ENCODE peak calls at places on chromosomes 13 and 19, in five cellular contexts. One of them, this sample, is unnamed. For H3K4me1, the result is how much of the 10 kb centered on the place peaks cover.

GRCh38 chr19:49853852-49854849 is 3.2 kb downstream of the PTOV1 start:
- DNase-seq in astrocyte: no peak
- DNase-seq in SK-N-SH: no peak
- DNase-seq in right atrium auricular region: no peak
- DNase-seq in DND-41: no peak
- DNase-seq in this sample: no peak

GRCh38 chr13:59680429-59681024 is 483.2 kb downstream of the DIAPH3 start:
- DNase-seq in astrocyte: no peak
- DNase-seq in SK-N-SH: no peak
- DNase-seq in right atrium auricular region: no peak
- DNase-seq in DND-41: no peak
- DNase-seq in this sample: no peak

GRCh38 chr13:113220877-113221276 is 11.5 kb downstream of the CUL4A start:
- DNase-seq in DND-41: no peak
- DNase-seq in right atrium auricular region: no peak
- DNase-seq in SK-N-SH: peak
- DNase-seq in astrocyte: peak
- DNase-seq in this sample: no peak

GRCh38 chr19:41887711-41888382 is 4.9 kb downstream of the ARHGEF1 start:
- DNase-seq in DND-41: peak
- DNase-seq in right atrium auricular region: no peak
- DNase-seq in SK-N-SH: no peak
- DNase-seq in astrocyte: peak
- DNase-seq in this sample: no peak

GRCh38 chr13:101452519-101453485 is at the start of gene ITGBL1:
- DNase-seq in right atrium auricular region: no peak
- DNase-seq in astrocyte: no peak
- DNase-seq in SK-N-SH: peak
- DNase-seq in DND-41: no peak
- DNase-seq in this sample: no peak

GRCh38 chr19:33171916-33172359 is 22.2 kb upstream of the LRP3 start:
- DNase-seq in SK-N-SH: no peak
- DNase-seq in DND-41: no peak
- DNase-seq in right atrium auricular region: no peak
- DNase-seq in astrocyte: peak
- DNase-seq in this sample: no peak

GRCh38 chr13:111875922-111876321 is 191.0 kb upstream of the SOX1 start:
- DNase-seq in astrocyte: no peak
- DNase-seq in SK-N-SH: no peak
- DNase-seq in right atrium auricular region: peak
- DNase-seq in DND-41: no peak
- DNase-seq in this sample: no peak

GRCh38 chr19:22784051-22784450 is at the start of gene ZNF99:
- DNase-seq in astrocyte: no peak
- DNase-seq in SK-N-SH: no peak
- DNase-seq in DND-41: no peak
- DNase-seq in right atrium auricular region: peak
- DNase-seq in this sample: peak

GRCh38 chr13:43434185-43434584 is 352.6 kb downstream of the ENOX1 start:
- DNase-seq in astrocyte: no peak
- DNase-seq in right atrium auricular region: no peak
- DNase-seq in SK-N-SH: no peak
- DNase-seq in DND-41: no peak
- DNase-seq in this sample: no peak

GRCh38 chr19:27892500-27892899 is 1320.5 kb downstream of the UQCRFS1 start:
- DNase-seq in SK-N-SH: no peak
- DNase-seq in DND-41: no peak
- DNase-seq in right atrium auricular region: no peak
- DNase-seq in astrocyte: no peak
- DNase-seq in this sample: no peak

GRCh38 chr19:14198384-14199376 is 7.3 kb downstream of the ADGRL1 start:
- DNase-seq in right atrium auricular region: no peak
- DNase-seq in DND-41: peak
- DNase-seq in astrocyte: no peak
- DNase-seq in SK-N-SH: peak
- DNase-seq in this sample: no peak

GRCh38 chr19:30224689-30225606 is 147.2 kb upstream of the ZNF536 start:
- DNase-seq in DND-41: no peak
- DNase-seq in astrocyte: no peak
- DNase-seq in SK-N-SH: peak
- DNase-seq in right atrium auricular region: no peak
- DNase-seq in this sample: peak

GRCh38 chr13:68076046-68076445 is 845.9 kb upstream of the PCDH9 start:
- DNase-seq in right atrium auricular region: no peak
- DNase-seq in astrocyte: no peak
- DNase-seq in DND-41: no peak
- DNase-seq in SK-N-SH: no peak
- DNase-seq in this sample: peak

GRCh38 chr19:37988758-37989635 is 82.0 kb downstream of the SIPA1L3 start:
- DNase-seq in SK-N-SH: no peak
- DNase-seq in DND-41: no peak
- DNase-seq in astrocyte: no peak
- DNase-seq in right atrium auricular region: no peak
- DNase-seq in this sample: no peak

GRCh38 chr19:37991841-37992248 is 84.8 kb downstream of the SIPA1L3 start:
- DNase-seq in right atrium auricular region: no peak
- DNase-seq in DND-41: no peak
- DNase-seq in astrocyte: no peak
- DNase-seq in SK-N-SH: no peak
- DNase-seq in this sample: no peak

GRCh38 chr19:37990362-37990761 is 83.4 kb downstream of the SIPA1L3 start:
- DNase-seq in right atrium auricular region: no peak
- DNase-seq in astrocyte: no peak
- DNase-seq in SK-N-SH: no peak
- DNase-seq in DND-41: no peak
- DNase-seq in this sample: no peak

GRCh38 chr19:37991176-37991835 is 84.3 kb downstream of the SIPA1L3 start:
- DNase-seq in right atrium auricular region: no peak
- DNase-seq in DND-41: no peak
- DNase-seq in astrocyte: no peak
- DNase-seq in SK-N-SH: no peak
- DNase-seq in this sample: no peak

GRCh38 chr19:37989855-37990254 is 82.8 kb downstream of the SIPA1L3 start:
- DNase-seq in astrocyte: no peak
- DNase-seq in right atrium auricular region: no peak
- DNase-seq in SK-N-SH: no peak
- DNase-seq in DND-41: no peak
- DNase-seq in this sample: no peak
- H3K4me1 ChIP-seq in astrocyte: under half
- H3K4me1 ChIP-seq in right atrium auricular region: under half
- H3K4me1 ChIP-seq in SK-N-SH: under half
- H3K4me1 ChIP-seq in DND-41: under half
- H3K4me1 ChIP-seq in this sample: under half

DNA sequence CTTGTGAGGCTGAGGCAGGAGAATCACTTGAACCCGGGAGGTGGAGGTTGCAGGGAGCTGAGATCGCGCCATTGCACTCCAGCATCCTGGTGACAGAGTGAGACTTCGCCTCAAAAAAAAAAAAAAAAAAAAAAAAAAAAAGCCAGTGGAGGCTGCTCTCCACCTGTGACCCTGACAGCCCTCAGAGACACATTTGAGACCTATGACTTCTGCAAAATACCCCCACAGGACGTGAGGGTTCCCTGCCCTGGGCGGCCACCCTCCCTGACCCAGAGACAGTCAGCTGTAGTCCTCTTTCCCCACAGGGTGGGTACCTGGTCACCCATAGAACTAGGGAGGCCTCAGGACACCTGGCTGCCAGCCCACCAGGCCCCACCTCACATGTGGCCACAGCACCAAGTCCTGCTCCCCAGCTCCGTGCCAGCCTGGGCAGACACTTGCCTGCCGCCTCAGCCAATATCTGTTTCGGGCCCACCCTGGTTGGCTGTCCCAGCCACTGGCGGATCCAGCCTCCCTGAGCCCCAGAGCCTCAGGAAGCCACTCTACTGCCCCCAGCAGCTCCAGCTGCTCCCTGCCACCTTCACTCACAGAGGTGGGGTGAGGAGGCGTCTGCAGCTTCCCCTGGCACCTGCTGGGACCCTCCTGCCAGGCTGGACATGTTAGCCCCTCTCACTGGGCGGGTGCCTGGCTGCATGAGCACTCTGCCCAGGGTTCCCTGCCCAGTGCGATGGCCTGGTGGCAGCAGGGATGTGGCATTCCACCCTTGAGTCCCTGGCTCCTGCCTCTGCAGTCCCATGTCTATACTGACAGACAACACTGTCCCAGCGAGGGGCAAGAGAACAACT is 7.0 kb downstream of the MKNK2 start:
- DNase-seq in SK-N-SH: no peak
- DNase-seq in astrocyte: no peak
- DNase-seq in right atrium auricular region: no peak
- DNase-seq in DND-41: no peak
- DNase-seq in this sample: peak
- H3K4me1 ChIP-seq in SK-N-SH: half or more
- H3K4me1 ChIP-seq in astrocyte: under half
- H3K4me1 ChIP-seq in right atrium auricular region: half or more
- H3K4me1 ChIP-seq in DND-41: under half
- H3K4me1 ChIP-seq in this sample: half or more

GRCh38 chr19:51034704-51035103 is at the start of gene KLK12:
- DNase-seq in astrocyte: no peak
- DNase-seq in DND-41: no peak
- DNase-seq in right atrium auricular region: no peak
- DNase-seq in SK-N-SH: no peak
- DNase-seq in this sample: no peak

GRCh38 chr19:51036519-51036918 is 1.7 kb upstream of the KLK12 start:
- DNase-seq in SK-N-SH: no peak
- DNase-seq in DND-41: no peak
- DNase-seq in right atrium auricular region: no peak
- DNase-seq in astrocyte: no peak
- DNase-seq in this sample: peak

GRCh38 chr19:51044327-51044726 is 9.5 kb upstream of the KLK12 start:
- DNase-seq in astrocyte: no peak
- DNase-seq in SK-N-SH: no peak
- DNase-seq in right atrium auricular region: no peak
- DNase-seq in DND-41: no peak
- DNase-seq in this sample: peak

GRCh38 chr19:51043497-51043896 is 8.7 kb upstream of the KLK12 start:
- DNase-seq in right atrium auricular region: no peak
- DNase-seq in astrocyte: no peak
- DNase-seq in SK-N-SH: no peak
- DNase-seq in DND-41: no peak
- DNase-seq in this sample: peak

GRCh38 chr19:51040151-51040550 is 5.3 kb upstream of the KLK12 start:
- DNase-seq in DND-41: no peak
- DNase-seq in SK-N-SH: no peak
- DNase-seq in right atrium auricular region: no peak
- DNase-seq in astrocyte: no peak
- DNase-seq in this sample: peak
- H3K4me1 ChIP-seq in DND-41: under half
- H3K4me1 ChIP-seq in SK-N-SH: under half
- H3K4me1 ChIP-seq in right atrium auricular region: under half
- H3K4me1 ChIP-seq in astrocyte: under half
- H3K4me1 ChIP-seq in this sample: under half

DNA sequence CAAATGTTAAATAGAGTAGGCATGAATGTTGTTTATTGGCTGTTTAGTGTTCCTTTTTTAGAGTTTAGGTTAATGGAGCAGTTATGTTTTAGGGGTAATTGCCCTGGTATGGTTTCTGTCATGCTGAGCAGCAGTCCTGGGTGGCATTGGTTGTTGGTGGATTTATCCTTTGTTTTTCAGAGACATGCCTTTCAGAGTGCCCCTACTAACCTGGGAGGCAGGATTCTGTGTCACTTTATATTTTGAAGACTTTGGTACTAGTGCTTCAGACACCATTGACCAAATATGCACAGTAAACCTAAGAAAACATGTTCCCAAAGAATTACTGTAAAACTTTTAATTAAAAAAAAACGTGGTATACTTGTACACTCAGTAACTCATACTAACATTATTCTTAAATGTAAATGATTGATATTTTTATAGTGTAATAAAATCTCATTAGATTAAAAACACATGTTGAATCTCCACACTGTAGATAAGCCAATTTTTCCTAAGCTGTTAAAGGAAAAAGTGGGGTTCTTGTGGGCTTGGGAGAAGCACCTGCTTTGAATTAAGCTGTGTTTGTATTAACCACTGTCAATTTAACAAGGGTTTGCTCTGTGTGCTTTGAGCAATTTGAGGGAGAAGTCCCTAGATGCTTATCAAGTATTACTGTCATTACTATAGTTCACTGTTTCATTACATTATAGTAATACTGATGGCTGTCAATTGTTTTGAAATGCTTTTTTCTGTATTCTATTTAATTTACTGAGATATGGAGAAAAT is 133.2 kb downstream of the LMO7 start:
- DNase-seq in DND-41: no peak
- DNase-seq in SK-N-SH: peak
- DNase-seq in astrocyte: no peak
- DNase-seq in right atrium auricular region: no peak
- DNase-seq in this sample: no peak
- H3K4me1 ChIP-seq in DND-41: under half
- H3K4me1 ChIP-seq in SK-N-SH: under half
- H3K4me1 ChIP-seq in astrocyte: under half
- H3K4me1 ChIP-seq in right atrium auricular region: under half
- H3K4me1 ChIP-seq in this sample: under half

This sample was measured in sigmoid colon.